ENCODE peak calls at places on chromosomes 16 and 17, in five cellular contexts. C is Ammon's horn; F is ovary; O is progenitor cell of endocrine pancreas; N is activated effector memory CD4-positive, alpha-beta T cell treated with Interleukin-2 at 50 U/mL for 16 hours. R is an unnamed sample.

GRCh38 chr17:36703860-36704266 is 102.5 kb downstream of the MRM1 start:
- DNase-seq in C (peak; percentile 49), F (peak; percentile 62), O (peak; percentile 89), N (peak; percentile 21), R (peak; percentile 26)

GRCh38 chr17:11928436-11928835 is 68.8 kb downstream of the ZNF18 start:
- DNase-seq in C (no peak), F (no peak), O (no peak), N (no peak), R (no peak)

GRCh38 chr16:17461951-17462729 is 8.6 kb downstream of the XYLT1 start:
- DNase-seq in C (no peak), F (no peak), O (no peak), N (no peak), R (no peak)

GRCh38 chr17:74393323-74393942 is 26.1 kb downstream of the GPR142 start:
- DNase-seq in C (peak; percentile 43), F (no peak), O (no peak), N (no peak), R (no peak)

GRCh38 chr17:55660171-55660886 is 62.3 kb downstream of the TMEM100 start:
- DNase-seq in C (no peak), F (no peak), O (no peak), N (no peak), R (no peak)

GRCh38 chr17:15261063-15261817 is 3.9 kb downstream of the PMP22 start:
- DNase-seq in C (peak; percentile 69), F (peak; percentile 68), O (peak; percentile 32), N (no peak), R (no peak)

GRCh38 chr17:43556292-43556691 is 10.2 kb upstream of the ETV4 start:
- DNase-seq in C (no peak), F (no peak), O (no peak), N (no peak), R (no peak)

GRCh38 chr16:48524348-48525200 is 85.4 kb downstream of the N4BP1 start:
- DNase-seq in C (no peak), F (no peak), O (no peak), N (no peak), R (no peak)

GRCh38 chr16:11152677-11153321 is 103.2 kb downstream of the SOCS1 start:
- DNase-seq in C (no peak), F (no peak), O (no peak), N (no peak), R (no peak)

GRCh38 chr17:42692489-42692888 is 10.2 kb downstream of the CNTNAP1 start:
- DNase-seq in C (no peak), F (no peak), O (no peak), N (no peak), R (no peak)

GRCh38 chr17:82496529-82497434 is 22.8 kb upstream of the FOXK2 start:
- DNase-seq in C (peak; percentile 98), F (peak; percentile 97), O (peak; percentile 89), N (peak; percentile 83), R (peak; percentile 85)

GRCh38 chr16:70734522-70734921 is 48.7 kb upstream of the MTSS2 start:
- DNase-seq in C (no peak), F (no peak), O (no peak), N (no peak), R (no peak)

GRCh38 chr16:29899516-29900101 is at the start of gene SEZ6L2:
- DNase-seq in C (peak; percentile 90), F (no peak), O (no peak), N (no peak), R (no peak)

GRCh38 chr17:66925811-66926500 is 38.6 kb upstream of the CACNG4 start:
- DNase-seq in C (no peak), F (no peak), O (no peak), N (no peak), R (no peak)

GRCh38 chr16:1778200-1779179 is 3.9 kb downstream of the SPSB3 start:
- DNase-seq in C (no peak), F (peak; percentile 28), O (no peak), N (no peak), R (no peak)

GRCh38 chr16:88063201-88063773 is 112.1 kb downstream of the BANP start:
- DNase-seq in C (peak; percentile 67), F (peak; percentile 75), O (no peak), N (no peak), R (no peak)

GRCh38 chr16:50320310-50320709 is 48.5 kb downstream of the BRD7 start:
- DNase-seq in C (no peak), F (no peak), O (no peak), N (no peak), R (no peak)

GRCh38 chr16:4486126-4486893 is 10.1 kb downstream of the HMOX2 start:
- DNase-seq in C (no peak), F (no peak), O (no peak), N (no peak), R (no peak)

GRCh38 chr16:87762071-87762571 is 3.7 kb downstream of the KLHDC4 start:
- DNase-seq in C (no peak), F (no peak), O (no peak), N (no peak), R (no peak)

GRCh38 chr17:13813347-13814240 is 211.9 kb upstream of the HS3ST3A1 start:
- DNase-seq in C (no peak), F (peak; percentile 13), O (no peak), N (no peak), R (no peak)

GRCh38 chr16:56732832-56733231 is 2.9 kb downstream of the NUP93 start:
- DNase-seq in C (no peak), F (no peak), O (no peak), N (no peak), R (no peak)

GRCh38 chr16:6977291-6977690 is 355.4 kb upstream of the RBFOX1 start:
- DNase-seq in C (no peak), F (no peak), O (no peak), N (no peak), R (no peak)

GRCh38 chr17:75047398-75048098 is 523 bp downstream of the KCTD2 start:
- DNase-seq in C (no peak), F (peak; percentile 68), O (no peak), N (no peak), R (no peak)

GRCh38 chr17:80227666-80228065 is 7.4 kb downstream of the SLC26A11 start:
- DNase-seq in C (no peak), F (no peak), O (no peak), N (no peak), R (no peak)

GRCh38 chr16:48918520-48919258 is 308.7 kb upstream of the N4BP1 start:
- DNase-seq in C (no peak), F (no peak), O (no peak), N (no peak), R (no peak)

GRCh38 chr17:76276461-76277299 is 11.5 kb downstream of the UBALD2 start:
- DNase-seq in C (no peak), F (no peak), O (no peak), N (no peak), R (no peak)

GRCh38 chr16:27241658-27242057 is 26.9 kb downstream of the NSMCE1 start:
- DNase-seq in C (no peak), F (no peak), O (no peak), N (no peak), R (no peak)

GRCh38 chr17:17535957-17536356 is 39.8 kb upstream of the RASD1 start:
- DNase-seq in C (peak; percentile 79), F (no peak), O (no peak), N (no peak), R (no peak)

GRCh38 chr17:56985371-56986162 is 7.6 kb downstream of the SCPEP1 start:
- DNase-seq in C (peak; percentile 57), F (no peak), O (no peak), N (no peak), R (no peak)

GRCh38 chr17:18143044-18143936 is 34.7 kb downstream of the MYO15A start:
- DNase-seq in C (no peak), F (no peak), O (no peak), N (no peak), R (no peak)